ENCODE peak calls at places on chromosomes 7 and 10, in four cellular contexts. J, I, G and P are unnamed samples.

GRCh38 chr7:55473935-55474334 is 98.4 kb downstream of the VOPP1 start:
- DNase-seq in J (no peak), I (no peak), G (no peak), P (peak; percentile 58)

GRCh38 chr7:95601324-95601723 is 5.0 kb upstream of the PDK4 start:
- DNase-seq in J (no peak), I (no peak), G (no peak), P (no peak)

GRCh38 chr7:50264908-50265307 is 39.6 kb upstream of the IKZF1 start:
- DNase-seq in J (no peak), I (no peak), G (no peak), P (no peak)

GRCh38 chr10:100715445-100716385 is 29.7 kb upstream of the PAX2 start:
- DNase-seq in J (peak; percentile 32), I (no peak), G (no peak), P (no peak)

GRCh38 chr10:30433286-30433778 is 652 bp upstream of the MAP3K8 start:
- DNase-seq in J (peak; percentile 92), I (peak; percentile 78), G (peak; percentile 77), P (peak; percentile 90)

GRCh38 chr7:44976040-44976745 is 2.6 kb downstream of the MYO1G start:
- DNase-seq in J (no peak), I (no peak), G (no peak), P (no peak)

GRCh38 chr10:98790817-98791216 is 344.1 kb upstream of the HPS1 start:
- DNase-seq in J (no peak), I (no peak), G (no peak), P (no peak)

GRCh38 chr7:118184392-118184899 is 482 bp downstream of the LSM8 start:
- DNase-seq in J (no peak), I (no peak), G (peak; percentile 3), P (no peak)

GRCh38 chr10:106043833-106044232 is 1120.7 kb downstream of the SORCS1 start:
- DNase-seq in J (no peak), I (no peak), G (peak; percentile 16), P (no peak)

GRCh38 chr10:7409732-7410168 is 1.1 kb downstream of the SFMBT2 start:
- DNase-seq in J (no peak), I (peak; percentile 8), G (peak; percentile 4), P (no peak)

GRCh38 chr10:7408003-7408493 is 2.8 kb downstream of the SFMBT2 start:
- DNase-seq in J (peak; percentile 80), I (peak; percentile 65), G (peak; percentile 51), P (peak; percentile 82)

GRCh38 chr10:7408494-7409044 is 2.3 kb downstream of the SFMBT2 start:
- DNase-seq in J (peak; percentile 81), I (peak; percentile 66), G (peak; percentile 44), P (peak; percentile 90)

GRCh38 chr10:7410306-7410799 is 481 bp downstream of the SFMBT2 start:
- DNase-seq in J (no peak), I (peak; percentile 21), G (peak; percentile 24), P (peak; percentile 38)

DNA sequence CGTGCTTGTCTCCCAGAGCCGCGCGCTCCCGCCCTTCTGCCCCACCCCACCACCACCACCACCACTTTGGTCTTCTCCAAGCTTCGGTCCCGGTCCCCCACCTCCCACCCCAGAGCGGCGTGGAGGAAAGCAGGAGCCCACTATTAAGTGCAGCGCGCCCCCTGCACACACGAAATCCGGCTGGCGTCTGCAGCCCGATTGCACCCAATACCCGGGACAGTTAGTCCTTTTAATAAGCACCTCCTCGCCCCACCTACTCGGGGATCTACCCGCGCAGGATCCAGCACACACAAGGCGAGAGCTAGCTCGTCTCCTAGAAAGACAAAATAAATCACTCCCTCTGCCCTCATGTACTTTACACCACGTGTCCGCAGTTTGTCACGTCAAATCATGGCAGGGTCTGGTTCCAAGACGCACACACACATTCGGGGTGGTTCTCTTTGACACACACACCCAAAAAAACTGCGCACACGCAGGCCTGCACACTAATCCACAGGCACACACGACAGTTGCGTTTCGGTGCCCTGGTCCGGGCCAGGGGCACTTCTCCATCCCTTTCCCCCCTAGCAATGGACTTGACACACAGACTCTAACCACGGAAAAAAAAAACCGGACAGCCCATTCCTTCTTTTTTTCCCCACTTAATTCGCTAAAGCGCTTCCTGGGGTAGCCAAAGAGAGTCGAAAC is 1.6 kb downstream of the SFMBT2 start:
- DNase-seq in J (no peak), I (peak; percentile 12), G (peak; percentile 18), P (peak; percentile 40)
- H3K4me1 ChIP-seq in J (peaks cover 55% of the 10 kb centered on the region), I (peaks cover 66% of the 10 kb centered on the region), G (no peaks in the 10 kb centered on the region), P (peaks cover 15% of the 10 kb centered on the region)

GRCh38 chr7:8435120-8435519 is 1.7 kb downstream of the NXPH1 start:
- DNase-seq in J (no peak), I (no peak), G (no peak), P (peak; percentile 67)

GRCh38 chr7:8435597-8436243 is 2.3 kb downstream of the NXPH1 start:
- DNase-seq in J (no peak), I (no peak), G (no peak), P (peak; percentile 17)

GRCh38 chr7:8433477-8434289 is at the start of gene NXPH1:
- DNase-seq in J (no peak), I (no peak), G (no peak), P (peak; percentile 69)

GRCh38 chr7:8434290-8435002 is 1.0 kb downstream of the NXPH1 start:
- DNase-seq in J (no peak), I (no peak), G (no peak), P (no peak)

DNA sequence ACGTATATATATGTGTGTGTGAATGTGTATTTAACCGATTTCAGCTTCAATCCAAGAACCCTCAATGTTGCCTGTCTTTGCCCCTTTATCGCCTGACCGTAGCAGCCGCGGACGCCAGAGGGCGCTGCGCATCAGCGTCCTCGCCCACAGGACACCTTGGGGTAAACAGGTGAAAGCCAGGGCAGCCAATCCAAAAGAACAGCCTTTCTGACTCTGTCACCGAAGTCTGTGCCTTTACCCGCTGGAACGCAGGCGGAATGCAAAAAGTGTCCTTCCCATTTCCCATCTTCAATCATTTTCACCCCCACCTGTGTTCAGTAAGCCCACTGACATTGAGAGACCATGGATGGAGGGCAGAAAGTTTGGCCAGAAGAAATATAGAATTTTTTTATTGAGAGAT is 3.6 kb downstream of the NXPH1 start:
- DNase-seq in J (no peak), I (no peak), G (no peak), P (peak; percentile 81)
- TF ChIP-seq CTCF in J (peak; percentile 35), I (no peak), G (no peak), P (peak; percentile 21)

GRCh38 chr10:110843796-110844616 is 27.7 kb upstream of the PDCD4 start:
- DNase-seq in J (peak; percentile 38), I (no peak), G (no peak), P (no peak)

GRCh38 chr10:110842305-110842952 is 29.3 kb upstream of the PDCD4 start:
- DNase-seq in J (peak; percentile 43), I (no peak), G (no peak), P (no peak)

GRCh38 chr10:110841767-110842267 is 29.9 kb upstream of the PDCD4 start:
- DNase-seq in J (peak; percentile 44), I (no peak), G (no peak), P (no peak)

GRCh38 chr10:110844617-110844881 is 27.2 kb upstream of the PDCD4 start:
- DNase-seq in J (no peak), I (no peak), G (no peak), P (no peak)

DNA sequence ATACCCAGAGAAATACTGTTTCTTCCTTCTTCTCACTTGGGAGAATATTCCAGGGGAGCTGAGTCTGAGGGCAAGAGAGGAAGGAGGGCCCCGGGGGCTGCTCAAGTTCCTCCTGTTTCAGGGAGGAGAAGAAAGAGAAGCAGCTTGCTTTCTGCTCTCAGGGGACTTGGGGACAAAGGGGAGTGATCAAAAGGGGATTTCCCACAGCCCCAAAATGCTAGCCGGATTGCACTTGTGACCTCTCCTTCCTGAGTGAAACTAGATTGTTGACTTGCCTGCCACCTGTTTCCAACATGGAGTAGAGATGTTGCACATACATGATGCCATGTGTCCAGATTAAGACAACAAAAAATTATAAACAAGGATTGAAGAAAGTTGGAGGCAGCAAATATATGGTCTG is 28.7 kb upstream of the PDCD4 start:
- DNase-seq in J (peak; percentile 61), I (no peak), G (no peak), P (no peak)
- H3K4me1 ChIP-seq in J (peaks cover 14% of the 10 kb centered on the region), I (peaks cover 23% of the 10 kb centered on the region), G (no peaks in the 10 kb centered on the region), P (peaks cover 12% of the 10 kb centered on the region)

DNA sequence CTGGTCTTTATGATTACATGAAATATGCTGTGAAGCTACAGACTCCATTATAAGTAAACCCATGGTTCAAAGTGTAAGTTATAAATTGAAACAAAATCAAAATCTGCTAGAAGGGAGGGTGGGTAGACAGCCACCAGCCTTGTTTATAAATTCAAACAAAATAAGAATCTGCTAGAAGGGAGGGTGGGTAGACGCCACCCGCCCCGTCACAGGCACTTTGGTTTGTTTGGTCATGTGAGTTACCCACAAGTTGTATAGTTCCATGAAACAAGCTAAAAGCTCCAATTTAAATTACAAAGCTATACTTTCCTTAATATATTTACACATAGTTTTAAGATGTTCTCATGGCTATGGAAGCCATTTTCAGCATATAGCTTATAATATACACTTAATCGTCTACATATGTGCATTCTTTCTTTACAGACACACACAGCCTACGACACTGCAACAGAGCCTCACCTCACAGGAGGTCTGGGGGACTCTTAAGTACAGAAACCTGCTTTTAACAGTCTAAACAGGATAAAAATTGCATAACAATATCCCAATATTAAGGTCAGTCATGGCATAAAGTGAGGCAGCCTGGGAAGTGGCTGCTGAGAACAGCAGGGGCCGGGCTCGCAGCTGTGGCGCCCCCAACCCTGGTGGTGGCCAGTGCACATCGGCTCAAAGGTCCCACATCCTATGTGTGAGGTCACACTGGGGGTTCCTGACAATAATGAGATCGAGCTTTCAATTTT is 28.0 kb upstream of the NCAPG2 start:
- DNase-seq in J (no peak), I (no peak), G (no peak), P (no peak)
- TF ChIP-seq CTCF in J (no peak), I (no peak), G (no peak), P (no peak)

GRCh38 chr7:978416-979091 is 3.2 kb upstream of the COX19 start:
- DNase-seq in J (no peak), I (no peak), G (no peak), P (peak; percentile 80)
- H3K4me1 ChIP-seq in J (peaks cover 23% of the 10 kb centered on the region), I (peaks cover 23% of the 10 kb centered on the region), G (peaks cover 3% of the 10 kb centered on the region), P (peaks cover 9% of the 10 kb centered on the region)